ENCODE peak calls at places on chromosomes 16 and 17, in nine cellular contexts. O is omental fat pad; J is T-helper 2 cell; I is kidney glomerular epithelial cell; S is H54; V is stimulated activated CD4-positive, alpha-beta T cell treated with anti-CD3 and anti-CD28 coated beads, Interleukin-1b, Interleukin-23, amount 100 ng/mL, for 1 hour; H is ecto neural progenitor cell; C is NCI-H345; Y is GM13977. M is an unnamed sample.

GRCh38 chr16:71367243-71367976 is 8.9 kb downstream of the CALB2 start:
- DNase-seq in J (no peak), O (no peak), C (peak), Y (peak), I (peak), S (peak), H (peak), V (no peak), M (peak)

GRCh38 chr17:18041776-18042175 is 2.6 kb downstream of the GID4 start:
- DNase-seq in J (no peak), S (peak), O (no peak), V (no peak), Y (no peak), I (no peak), H (no peak), C (no peak), M (peak)

GRCh38 chr17:81840826-81841778 is 6.3 kb upstream of the PPP1R27 start:
- DNase-seq in H (no peak), S (no peak), J (no peak), V (no peak), C (no peak), I (no peak), O (no peak), Y (no peak), M (no peak)

GRCh38 chr17:83030432-83030831 is 49.0 kb upstream of the METRNL start:
- DNase-seq in V (no peak), S (no peak), Y (no peak), H (peak), I (no peak), O (no peak), C (no peak), J (no peak), M (no peak)

GRCh38 chr17:79118924-79119323 is 44.3 kb downstream of the ENGASE start:
- DNase-seq in H (no peak), J (no peak), Y (no peak), S (no peak), O (no peak), I (no peak), C (no peak), V (no peak), M (no peak)

GRCh38 chr17:8563024-8563776 is 67.3 kb downstream of the MYH10 start:
- DNase-seq in O (no peak), V (no peak), H (no peak), J (no peak), Y (no peak), S (no peak), I (no peak), C (no peak), M (no peak)

GRCh38 chr17:82287013-82287848 is 13.7 kb upstream of the CSNK1D start:
- DNase-seq in O (no peak), S (no peak), J (no peak), I (no peak), Y (no peak), H (no peak), C (no peak), V (no peak), M (no peak)

GRCh38 chr16:31436221-31437045 is 6.2 kb downstream of the ZNF843 start:
- DNase-seq in H (no peak), C (no peak), V (no peak), O (no peak), Y (no peak), J (no peak), I (no peak), S (no peak), M (no peak)

GRCh38 chr17:21376835-21377690 is 906 bp downstream of the KCNJ12 start:
- DNase-seq in J (no peak), H (no peak), C (no peak), V (no peak), I (peak), Y (no peak), S (no peak), O (no peak), M (peak)

GRCh38 chr16:10729649-10730048 is 14.0 kb upstream of the NUBP1 start:
- DNase-seq in S (peak), C (no peak), Y (no peak), I (peak), O (no peak), H (no peak), V (no peak), J (no peak), M (no peak)

GRCh38 chr17:39261286-39261685 is 35.5 kb upstream of the STAC2 start:
- DNase-seq in I (no peak), O (no peak), Y (no peak), V (peak), J (no peak), S (no peak), H (no peak), C (no peak), M (no peak)

GRCh38 chr16:27531186-27531585 is 18.5 kb downstream of the GTF3C1 start:
- DNase-seq in S (no peak), J (no peak), Y (no peak), O (no peak), C (no peak), H (no peak), I (no peak), V (no peak), M (no peak)

GRCh38 chr17:60716766-60717165 is 39.1 kb downstream of the BCAS3 start:
- DNase-seq in V (no peak), C (no peak), J (no peak), S (no peak), O (no peak), I (no peak), Y (no peak), H (no peak), M (no peak)

GRCh38 chr16:68644715-68645493 is at the start of gene CDH3:
- DNase-seq in I (no peak), J (no peak), C (peak), H (peak), O (no peak), S (no peak), Y (no peak), V (no peak), M (peak)